ENCODE peak calls at places on chromosomes 7 and 10, in four cellular contexts. Q is GM12891, R is K562, X is H1. B is an unnamed sample.
A peak's percentile ranks its signal among the peaks of the same experiment; 100 is the strongest.

GRCh38 chr10:3464760-3465405 is 292.3 kb upstream of the PITRM1 start:
- DNase-seq in Q (no peak), R (no peak), X (no peak), B (no peak)

GRCh38 chr7:19915596-19915995 is 142.2 kb upstream of the TMEM196 start:
- DNase-seq in Q (no peak), R (no peak), X (no peak), B (no peak)

GRCh38 chr10:88238515-88238914 is 344.6 kb downstream of the RNLS start:
- DNase-seq in Q (no peak), R (no peak), X (no peak), B (no peak)

GRCh38 chr7:155694846-155695245 is 50.4 kb downstream of the RBM33 start:
- DNase-seq in Q (no peak), R (no peak), X (no peak), B (no peak)

GRCh38 chr10:86086418-86086817 is 280.2 kb downstream of the GRID1 start:
- DNase-seq in Q (no peak), R (no peak), X (no peak), B (no peak)

GRCh38 chr10:78747366-78747955 is 321.3 kb upstream of the ZMIZ1 start:
- DNase-seq in Q (no peak), R (no peak), X (no peak), B (no peak)

GRCh38 chr7:157845203-157845810 is 508.5 kb downstream of the DNAJB6 start:
- DNase-seq in Q (no peak), R (no peak), X (no peak), B (no peak)

GRCh38 chr10:28840202-28840601 is 162.9 kb downstream of the BAMBI start:
- DNase-seq in Q (no peak), R (no peak), X (no peak), B (no peak)

GRCh38 chr7:22582860-22583640 is 83.1 kb upstream of the STEAP1B start:
- DNase-seq in Q (no peak), R (no peak), X (no peak), B (no peak)

GRCh38 chr10:13417459-13418126 is 69.5 kb upstream of the SEPHS1 start:
- DNase-seq in Q (no peak), R (peak; percentile 84), X (no peak), B (no peak)

GRCh38 chr7:97555845-97556431 is 175.9 kb upstream of the TAC1 start:
- DNase-seq in Q (no peak), R (no peak), X (no peak), B (no peak)

GRCh38 chr7:12827219-12827821 is 139.9 kb downstream of the ARL4A start:
- DNase-seq in Q (no peak), R (no peak), X (no peak), B (no peak)

GRCh38 chr7:106415433-106415832 is 130.7 kb upstream of the NAMPT start:
- DNase-seq in Q (no peak), R (peak; percentile 50), X (no peak), B (no peak)

GRCh38 chr7:116984917-116985316 is 31.6 kb downstream of the ST7 start:
- DNase-seq in Q (no peak), R (peak; percentile 65), X (no peak), B (no peak)

GRCh38 chr7:157347217-157347904 is 10.6 kb downstream of the DNAJB6 start:
- DNase-seq in Q (no peak), R (no peak), X (no peak), B (no peak)

GRCh38 chr10:90871761-90872647 is at the start of gene RPP30:
- DNase-seq in Q (peak; percentile 50), R (peak; percentile 86), X (peak; percentile 88), B (peak; percentile 52)
- TF ChIP-seq POLR2A in Q (peak; percentile 50), R (peak; percentile 77), X (peak; percentile 80), B (peak; percentile 69)

DNA sequence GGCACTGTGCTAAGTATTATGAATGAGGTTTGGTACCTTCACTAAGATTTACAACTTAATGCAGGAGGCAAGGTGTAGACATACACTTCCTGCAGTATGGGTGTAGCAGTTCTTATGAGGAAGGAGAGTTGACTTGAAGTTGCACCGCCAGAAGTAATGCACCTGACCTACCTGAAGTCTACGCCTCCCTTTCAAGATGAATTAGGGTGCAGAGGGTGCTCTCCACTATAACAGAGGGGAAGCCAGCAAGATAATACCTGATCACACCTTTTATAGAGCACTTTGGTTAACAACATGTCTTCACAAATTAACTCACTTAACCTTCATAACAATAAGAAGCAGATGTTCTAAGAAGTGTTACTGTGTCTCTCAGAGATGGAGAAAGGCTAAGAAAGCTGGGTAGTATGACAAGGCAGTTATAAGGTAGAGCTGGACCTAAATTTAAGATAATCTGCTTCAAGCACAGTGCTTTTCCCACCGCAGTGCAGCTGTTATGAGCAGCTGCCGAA is 552 bp upstream of the RAB18 start:
- DNase-seq in Q (no peak), R (no peak), X (no peak), B (no peak)
- TF ChIP-seq POLR2AphosphoS5 in Q (no peak), R (peak; percentile 53), X (no peak), B (no peak)

GRCh38 chr10:103042908-103043307 is 124.8 kb downstream of the CNNM2 start:
- DNase-seq in Q (no peak), R (no peak), X (no peak), B (no peak)

GRCh38 chr10:103042129-103042528 is 124.0 kb downstream of the CNNM2 start:
- DNase-seq in Q (no peak), R (no peak), X (peak; percentile 57), B (no peak)

GRCh38 chr10:103047381-103047780 is 129.3 kb downstream of the CNNM2 start:
- DNase-seq in Q (no peak), R (no peak), X (no peak), B (no peak)

GRCh38 chr10:103045961-103046360 is 127.9 kb downstream of the CNNM2 start:
- DNase-seq in Q (no peak), R (no peak), X (no peak), B (no peak)

GRCh38 chr10:103044942-103045489 is 126.9 kb downstream of the CNNM2 start:
- DNase-seq in Q (no peak), R (no peak), X (no peak), B (no peak)
- TF ChIP-seq TAF1 in Q (no peak), R (no peak), X (no peak), B (no peak)

GRCh38 chr7:150332852-150333635 is 8.4 kb downstream of the RARRES2 start:
- DNase-seq in Q (no peak), R (no peak), X (no peak), B (no peak)

GRCh38 chr7:150327308-150327707 is 4.0 kb upstream of the ACTR3C start:
- DNase-seq in Q (no peak), R (no peak), X (no peak), B (no peak)

GRCh38 chr7:150333659-150334058 is 7.8 kb downstream of the RARRES2 start:
- DNase-seq in Q (no peak), R (no peak), X (no peak), B (no peak)

GRCh38 chr7:150329331-150330106 is 6.2 kb upstream of the ACTR3C start:
- DNase-seq in Q (no peak), R (no peak), X (no peak), B (no peak)

DNA sequence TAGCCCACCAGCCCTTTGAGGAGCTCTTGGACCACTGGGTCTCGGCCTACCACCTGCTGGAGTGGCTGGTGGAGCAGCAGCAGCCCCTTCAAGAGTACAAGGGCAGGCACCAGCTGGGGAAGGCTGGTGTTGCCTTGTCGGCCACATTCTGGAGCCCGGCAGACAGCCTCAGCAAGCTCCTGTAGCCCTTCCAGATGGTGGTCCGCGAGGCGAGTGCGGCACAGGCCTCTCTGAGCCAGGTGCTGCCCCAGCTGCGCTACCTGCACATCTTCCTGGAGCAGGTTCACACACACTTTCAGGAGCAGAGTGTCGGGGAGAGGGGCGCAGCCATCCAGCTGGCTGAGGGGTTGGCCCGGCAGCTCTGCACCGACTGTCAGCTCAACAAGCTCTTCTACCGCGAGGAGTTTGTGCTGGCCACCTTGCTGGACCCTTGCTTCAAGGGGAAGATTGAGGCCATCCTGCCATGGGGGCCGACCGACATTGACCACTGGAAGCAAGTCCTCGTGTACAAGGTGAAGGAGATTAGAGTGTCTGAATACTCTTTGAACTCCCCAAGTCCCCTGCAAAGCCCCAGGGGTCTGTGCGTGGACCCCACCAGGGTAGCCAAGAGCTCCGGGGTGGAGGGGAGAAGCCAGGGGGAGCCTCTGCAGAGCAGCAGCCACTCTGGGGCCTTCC is 7.0 kb upstream of the ACTR3C start:
- DNase-seq in Q (no peak), R (no peak), X (no peak), B (no peak)
- TF ChIP-seq POLR2A in Q (no peak), R (no peak), X (no peak), B (no peak)

DNA sequence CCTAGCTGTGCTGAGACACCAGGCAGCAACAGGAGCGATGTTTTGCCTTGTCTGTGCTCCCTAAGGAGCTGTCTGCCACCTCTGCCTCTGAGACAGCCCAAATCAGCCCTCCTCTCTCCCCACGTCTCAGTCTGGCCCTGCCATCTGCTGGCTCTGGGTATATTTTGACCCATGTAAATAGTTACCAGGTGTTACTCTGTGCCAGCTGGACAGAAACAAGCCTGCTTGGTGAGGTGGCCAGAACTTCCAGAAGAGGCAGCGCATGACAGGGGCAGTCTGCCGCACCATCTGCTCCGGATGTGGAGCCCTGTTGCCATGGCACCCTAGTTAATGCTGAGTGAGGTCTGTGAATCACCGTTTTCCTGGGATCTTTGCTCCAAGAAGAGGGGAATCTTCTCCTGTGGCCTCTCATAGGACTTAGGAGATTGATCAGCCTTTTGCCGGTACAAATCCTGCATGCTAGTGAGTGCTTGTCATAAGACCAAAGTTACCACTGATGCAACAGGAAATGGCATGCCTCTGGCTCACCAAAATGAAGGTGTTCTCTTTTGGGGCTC is 31.8 kb downstream of the GSTO2 start:
- DNase-seq in Q (no peak), R (no peak), X (no peak), B (no peak)
- TF ChIP-seq POLR2AphosphoS5 in Q (no peak), R (no peak), X (no peak), B (no peak)

GRCh38 chr7:93626869-93627268 is 52.3 kb upstream of the CALCR start:
- DNase-seq in Q (no peak), R (no peak), X (no peak), B (no peak)

GRCh38 chr7:93620864-93621263 is 46.3 kb upstream of the CALCR start:
- DNase-seq in Q (no peak), R (no peak), X (no peak), B (no peak)

GRCh38 chr7:93623816-93624215 is 49.3 kb upstream of the CALCR start:
- DNase-seq in Q (no peak), R (no peak), X (no peak), B (no peak)

GRCh38 chr7:93620057-93620456 is 45.5 kb upstream of the CALCR start:
- DNase-seq in Q (no peak), R (no peak), X (no peak), B (no peak)

DNA sequence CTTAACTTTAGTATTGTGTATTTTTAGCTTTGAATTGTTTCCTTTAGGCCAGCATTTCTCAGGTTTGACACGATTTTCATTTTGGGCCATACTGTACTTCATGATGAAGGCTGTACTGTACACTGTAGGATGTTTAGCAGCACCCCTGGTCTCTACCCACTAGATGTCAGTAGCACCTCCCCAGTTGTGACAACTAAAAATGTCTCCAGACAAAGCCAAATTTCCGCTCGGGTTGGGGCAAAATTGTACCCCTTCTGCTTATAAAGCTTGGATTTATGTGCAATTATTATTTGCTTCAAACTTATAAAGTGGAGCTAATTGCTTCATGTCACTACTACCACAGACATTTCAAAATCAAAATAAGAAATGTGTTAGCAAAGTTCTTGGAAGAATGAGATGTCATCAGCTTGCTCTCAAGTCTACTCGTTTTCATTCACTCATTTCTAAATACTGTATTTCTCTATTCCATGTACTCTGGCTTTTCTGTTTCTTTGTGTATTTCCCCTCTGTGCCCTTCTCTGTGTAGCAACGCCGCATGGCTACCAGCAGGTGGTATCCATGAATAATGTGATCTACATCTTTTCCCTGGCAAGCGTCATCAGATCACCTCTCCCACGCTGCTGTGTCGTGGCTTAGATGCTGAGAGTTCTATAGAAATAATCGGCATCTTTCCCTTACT is 47.7 kb upstream of the CALCR start:
- DNase-seq in Q (no peak), R (peak; percentile 53), X (no peak), B (no peak)
- TF ChIP-seq TAF1 in Q (no peak), R (no peak), X (no peak), B (no peak)

GRCh38 chr7:47771301-47771989 is 176.8 kb downstream of the PKD1L1 start:
- DNase-seq in Q (no peak), R (no peak), X (no peak), B (no peak)
- TF ChIP-seq POLR2A in Q (no peak), R (no peak), X (no peak), B (no peak)

B was measured in GM12892.